ENCODE peak calls at places on chromosomes 13 and 19, in five cellular contexts. A is A549, D is GM12878, Q is K562, S is HepG2. C is an unnamed sample.

GRCh38 chr19:49651029-49651825 is 9.2 kb downstream of the SCAF1 start:
- DNase-seq in D (no peak), S (no peak), Q (no peak), A (no peak), C (no peak)

GRCh38 chr19:30416375-30416774 is 44.2 kb downstream of the ZNF536 start:
- DNase-seq in Q (no peak), A (no peak), D (no peak), S (no peak), C (no peak)

GRCh38 chr13:42486711-42487198 is 87.2 kb upstream of the TNFSF11 start:
- DNase-seq in D (no peak), Q (no peak), A (peak; percentile 17), S (no peak), C (no peak)

GRCh38 chr13:39263033-39263432 is 224.8 kb downstream of the NHLRC3 start:
- DNase-seq in A (peak; percentile 28), S (peak; percentile 23), Q (peak; percentile 18), D (peak; percentile 9), C (peak; percentile 54)

GRCh38 chr19:5618591-5618990 is 4.0 kb downstream of the SAFB2 start:
- DNase-seq in A (no peak), Q (no peak), D (no peak), S (no peak), C (no peak)

GRCh38 chr13:71661921-71662320 is 205.1 kb downstream of the DACH1 start:
- DNase-seq in Q (no peak), A (no peak), S (no peak), D (no peak), C (no peak)

GRCh38 chr13:47426126-47426849 is 529.4 kb upstream of the HTR2A start:
- DNase-seq in A (no peak), Q (no peak), S (no peak), D (no peak), C (no peak)

GRCh38 chr13:21326155-21327030 is 132.7 kb downstream of the ZDHHC20 start:
- DNase-seq in S (no peak), A (no peak), D (no peak), Q (no peak), C (peak; percentile 86)

GRCh38 chr13:59176775-59177174 is 987.0 kb downstream of the DIAPH3 start:
- DNase-seq in D (no peak), A (no peak), S (peak; percentile 9), Q (peak; percentile 8), C (no peak)

GRCh38 chr19:37953576-37954303 is 46.7 kb downstream of the SIPA1L3 start:
- DNase-seq in Q (no peak), D (no peak), S (no peak), A (no peak), C (no peak)

GRCh38 chr19:16373539-16373938 is 48.9 kb downstream of the KLF2 start:
- DNase-seq in S (peak; percentile 70), D (no peak), Q (no peak), A (no peak), C (no peak)

GRCh38 chr19:16373079-16373478 is 48.5 kb downstream of the KLF2 start:
- DNase-seq in Q (no peak), D (no peak), A (no peak), S (no peak), C (no peak)

GRCh38 chr19:16374436-16374835 is 49.8 kb downstream of the KLF2 start:
- DNase-seq in Q (no peak), A (no peak), D (no peak), S (no peak), C (no peak)

GRCh38 chr19:16375157-16375935 is 50.7 kb downstream of the KLF2 start:
- DNase-seq in D (no peak), S (no peak), Q (no peak), A (no peak), C (no peak)

GRCh38 chr19:16373989-16374388 is 49.4 kb downstream of the KLF2 start:
- DNase-seq in S (no peak), A (no peak), D (no peak), Q (no peak), C (no peak)
- TF ChIP-seq ESRRA in S (peak; percentile 27), A (no peak), D (no peak), Q (peak; percentile 88), C (no peak)

GRCh38 chr19:10774893-10775292 is 57.0 kb downstream of the DNM2 start:
- DNase-seq in A (no peak), Q (no peak), D (no peak), S (no peak), C (no peak)
- TF ChIP-seq USF2 in A (no peak), Q (no peak), D (no peak), S (no peak), C (no peak)

GRCh38 chr19:17755977-17756670 is 4.8 kb downstream of the FCHO1 start:
- DNase-seq in D (peak; percentile 37), Q (peak; percentile 73), S (no peak), A (peak; percentile 49), C (peak; percentile 86)
- TF ChIP-seq ESRRA in D (no peak), Q (no peak), S (no peak), A (no peak), C (no peak)

DNA sequence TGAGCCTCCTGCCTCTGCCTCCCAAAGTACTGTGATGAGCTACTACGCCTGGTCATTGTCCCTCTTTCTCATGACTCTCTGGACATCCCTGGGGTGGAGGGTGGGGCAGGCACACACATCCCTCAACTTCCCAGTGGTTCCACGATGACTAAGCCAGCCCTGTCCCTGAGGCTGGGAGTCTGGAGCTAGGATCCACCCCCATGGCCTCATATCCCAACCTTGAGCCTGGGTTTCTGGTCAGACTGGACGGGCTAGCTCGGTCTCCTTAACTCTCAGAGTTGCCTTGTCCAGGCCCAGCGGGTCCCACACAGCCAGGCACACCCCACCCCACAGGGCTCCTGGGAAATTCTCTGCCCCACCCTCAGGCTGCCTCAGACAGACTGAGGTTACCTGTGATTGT is 19.6 kb downstream of the IER2 start:
- DNase-seq in A (peak; percentile 89), S (no peak), D (no peak), Q (peak; percentile 39), C (no peak)
- TF ChIP-seq USF2 in A (no peak), S (no peak), D (no peak), Q (no peak), C (no peak)

DNA sequence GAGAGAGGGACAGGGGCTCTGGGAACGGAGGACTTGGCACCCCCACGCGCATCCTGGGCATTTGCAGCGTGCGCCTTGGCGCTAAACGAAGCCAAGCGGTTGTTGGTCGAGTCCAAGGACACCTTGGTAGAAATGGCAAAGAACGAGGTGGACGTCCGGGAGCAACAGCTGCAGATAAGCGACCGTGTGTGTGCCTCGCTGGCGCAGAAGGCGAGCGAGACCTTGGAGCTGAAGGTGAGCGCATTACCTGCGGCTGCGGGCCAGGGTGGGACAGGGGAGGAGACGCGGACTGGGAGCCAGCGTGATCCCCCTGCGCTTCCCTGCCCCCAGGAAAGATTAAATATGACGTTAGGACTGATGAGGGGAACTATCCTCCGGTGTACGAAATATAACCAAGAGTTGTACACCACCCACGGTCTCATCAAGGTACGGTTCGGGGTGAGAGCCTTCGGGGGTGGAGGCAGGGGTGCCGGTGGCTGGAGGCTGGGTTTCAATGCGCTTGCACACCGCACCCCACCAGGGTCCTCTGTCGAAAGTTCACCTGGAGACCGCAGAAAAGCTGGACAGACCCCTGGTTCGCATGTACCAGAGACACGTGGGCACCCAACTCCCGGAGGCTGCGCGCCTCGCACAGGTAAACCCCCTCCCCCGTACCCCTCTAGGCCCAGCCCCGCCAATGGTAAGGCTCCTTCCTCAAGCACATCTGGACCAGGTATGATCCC is 27.8 kb upstream of the CASP14 start:
- DNase-seq in D (no peak), A (no peak), Q (no peak), S (no peak), C (no peak)
- TF ChIP-seq ESRRA in D (no peak), A (no peak), Q (no peak), S (no peak), C (no peak)

DNA sequence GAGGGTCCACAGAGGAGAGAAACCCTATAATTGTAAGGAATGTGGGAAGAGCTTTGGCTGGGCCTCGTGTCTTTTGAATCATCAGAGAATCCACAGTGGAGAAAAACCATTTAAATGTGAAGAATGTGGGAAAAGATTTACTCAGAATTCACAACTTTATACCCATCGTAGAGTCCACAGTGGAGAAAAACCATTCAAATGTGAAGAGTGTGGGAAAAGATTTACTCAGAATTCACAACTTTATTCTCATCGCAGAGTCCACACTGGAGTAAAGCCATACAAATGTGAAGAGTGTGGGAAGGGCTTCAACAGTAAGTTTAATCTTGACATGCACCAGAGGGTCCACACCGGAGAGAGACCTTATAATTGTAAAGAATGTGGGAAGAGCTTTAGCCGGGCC is 9.4 kb upstream of the ZNF234 start:
- DNase-seq in S (no peak), D (no peak), A (no peak), Q (no peak), C (no peak)
- TF ChIP-seq USF2 in S (no peak), D (no peak), A (no peak), Q (no peak), C (no peak)

GRCh38 chr19:57280913-57281425 is 684 bp downstream of the ZNF460 start:
- DNase-seq in A (peak; percentile 23), S (no peak), Q (no peak), D (no peak), C (no peak)
- TF ChIP-seq ESRRA in A (no peak), S (no peak), Q (no peak), D (no peak), C (no peak)